ENCODE peak calls at places on chromosomes 6 and 20, in five cellular contexts. F is HCT116, K is cardiac muscle cell, E is H1, G is adrenal gland. V is an unnamed sample.
A peak's percentile ranks its signal among the peaks of the same experiment; 100 is the strongest.

GRCh38 chr20:11469795-11470495 is 447.7 kb upstream of the BTBD3 start:
- DNase-seq in F (no peak), K (peak; percentile 23), E (no peak), G (no peak), V (no peak)

GRCh38 chr6:1593958-1594314 is 15.8 kb upstream of the FOXC1 start:
- DNase-seq in F (no peak), K (no peak), E (no peak), G (no peak), V (no peak)

GRCh38 chr6:38281131-38281530 is 358.6 kb downstream of the BTBD9 start:
- DNase-seq in F (no peak), K (no peak), E (no peak), G (no peak), V (no peak)

GRCh38 chr6:142458857-142459256 is 157.1 kb downstream of the ADGRG6 start:
- DNase-seq in F (no peak), K (no peak), E (no peak), G (no peak), V (no peak)

GRCh38 chr20:32609993-32610896 is 25.1 kb upstream of the NOL4L start:
- DNase-seq in F (no peak), K (no peak), E (no peak), G (no peak), V (no peak)

GRCh38 chr6:28354688-28355554 is 5.2 kb downstream of the ZKSCAN3 start:
- DNase-seq in F (no peak), K (no peak), E (no peak), G (no peak), V (no peak)

GRCh38 chr6:41159415-41160082 is 3.4 kb downstream of the TREM2 start:
- DNase-seq in F (no peak), K (peak; percentile 52), E (peak; percentile 17), G (no peak), V (peak; percentile 7)

GRCh38 chr20:33490023-33490933 is at the start of gene CBFA2T2:
- DNase-seq in F (peak; percentile 28), K (peak; percentile 73), E (peak; percentile 76), G (peak; percentile 67), V (peak; percentile 18)

GRCh38 chr6:119226089-119226488 is 123.5 kb downstream of the MAN1A1 start:
- DNase-seq in F (no peak), K (no peak), E (no peak), G (no peak), V (no peak)

GRCh38 chr6:149031545-149032317 is 284.9 kb downstream of the UST start:
- DNase-seq in F (peak; percentile 27), K (peak; percentile 92), E (no peak), G (peak; percentile 86), V (peak; percentile 77)

GRCh38 chr6:117265425-117266266 is at the start of gene VGLL2:
- DNase-seq in F (no peak), K (peak; percentile 62), E (peak; percentile 79), G (peak; percentile 28), V (no peak)
- H3K4me3 ChIP-seq in F (no peak within 1 kb of the TSS), K (peak within 1 kb of the TSS; percentile 45), E (peak within 1 kb of the TSS; percentile 64), G (peak within 1 kb of the TSS; percentile 52), V (peak within 1 kb of the TSS; percentile 43)

GRCh38 chr6:11428895-11429294 is 108.7 kb upstream of the TMEM170B start:
- DNase-seq in F (no peak), K (peak; percentile 77), E (no peak), G (no peak), V (peak; percentile 47)
- H3K27ac ChIP-seq in F (no peak overlapping the region), K (no peak overlapping the region), E (no peak overlapping the region), G (no peak overlapping the region), V (no peak overlapping the region)

DNA sequence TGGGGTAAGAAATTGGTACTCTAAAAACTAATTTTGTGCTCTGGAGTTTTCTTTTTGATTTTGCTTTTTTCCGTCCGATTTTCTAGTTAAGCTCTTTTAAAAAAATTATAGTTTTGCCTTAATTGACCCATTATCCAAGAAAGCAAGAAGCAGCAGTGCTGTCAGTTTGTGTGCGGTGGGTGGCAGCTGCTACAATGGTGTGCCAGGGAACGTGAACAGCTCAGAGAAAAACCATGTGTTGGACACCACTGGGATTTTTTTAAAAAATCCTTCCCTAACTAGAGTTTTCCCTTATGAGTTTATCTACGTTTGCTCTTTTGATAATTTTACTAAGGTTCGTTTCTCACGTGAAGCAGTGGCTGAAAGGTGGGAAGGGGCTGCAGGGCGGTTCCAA is 8.0 kb downstream of the MAP3K5 start:
- DNase-seq in F (no peak), K (no peak), E (no peak), G (no peak), V (no peak)
- H3K4me3 ChIP-seq in F (no peak overlapping the region), K (no peak overlapping the region), E (no peak overlapping the region), G (peak overlapping the region; percentile 74), V (no peak overlapping the region)

GRCh38 chr20:21266191-21266536 is 37.0 kb upstream of the XRN2 start:
- DNase-seq in F (no peak), K (no peak), E (no peak), G (no peak), V (no peak)
- H3K27ac ChIP-seq in F (no peak overlapping the region), K (no peak overlapping the region), E (no peak overlapping the region), G (no peak overlapping the region), V (no peak overlapping the region)

DNA sequence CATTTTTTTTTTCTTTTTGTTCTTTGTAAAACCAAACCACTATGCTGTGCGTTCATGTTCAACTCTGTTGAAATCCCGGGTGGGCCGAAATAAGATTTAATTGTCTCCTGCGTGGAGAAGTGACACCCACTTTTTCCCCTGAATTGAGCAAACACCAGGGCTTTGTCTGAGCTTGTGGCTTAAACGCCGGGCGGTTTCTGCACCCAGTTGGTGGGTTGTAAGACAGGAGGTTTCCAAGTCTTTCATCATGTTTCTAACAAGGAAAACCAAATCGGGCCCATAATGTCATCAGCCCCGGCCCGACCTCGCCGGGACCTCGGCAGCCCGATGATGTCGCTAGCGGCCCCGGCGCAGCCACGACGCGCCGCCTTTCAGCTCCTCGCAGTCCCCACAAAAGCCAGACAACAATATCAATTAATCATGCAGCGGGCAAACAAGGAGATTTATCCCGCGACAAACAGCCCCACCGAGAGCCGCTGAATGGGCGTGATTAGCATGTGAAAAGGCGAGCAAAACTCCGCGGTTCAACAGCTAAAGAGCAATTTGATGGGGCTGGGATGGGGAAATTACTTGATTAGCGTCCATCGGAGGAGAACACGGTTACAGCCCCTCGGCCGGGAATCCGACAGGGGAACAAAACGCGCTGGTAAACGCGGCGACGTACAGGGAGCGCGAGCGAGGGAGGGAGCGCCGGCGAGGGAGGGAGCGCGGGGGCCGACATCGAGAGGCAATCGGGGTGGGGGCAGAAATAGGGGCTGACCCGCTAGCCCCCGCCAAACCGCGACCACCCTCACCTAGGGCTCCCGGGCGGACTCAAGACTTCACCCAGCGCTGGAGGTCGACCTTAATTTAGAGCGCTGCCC is 5.3 kb downstream of the LINC00237 start:
- DNase-seq in F (no peak), K (peak; percentile 24), E (peak; percentile 80), G (no peak), V (no peak)
- H3K4me3 ChIP-seq in F (no peak overlapping the region), K (peak overlapping the region; percentile 8), E (peak overlapping the region; percentile 44), G (peak overlapping the region; percentile 50), V (peak overlapping the region; percentile 40)

GRCh38 chr6:3260296-3260695 is 1.5 kb downstream of the PSMG4 start:
- DNase-seq in F (no peak), K (no peak), E (no peak), G (no peak), V (no peak)

GRCh38 chr6:3258201-3258600 is 546 bp upstream of the PSMG4 start:
- DNase-seq in F (no peak), K (no peak), E (no peak), G (no peak), V (no peak)

GRCh38 chr6:3260772-3261517 is 2.2 kb downstream of the PSMG4 start:
- DNase-seq in F (no peak), K (no peak), E (no peak), G (no peak), V (no peak)

GRCh38 chr6:3259491-3259958 is 778 bp downstream of the PSMG4 start:
- DNase-seq in F (no peak), K (peak; percentile 31), E (no peak), G (no peak), V (no peak)

DNA sequence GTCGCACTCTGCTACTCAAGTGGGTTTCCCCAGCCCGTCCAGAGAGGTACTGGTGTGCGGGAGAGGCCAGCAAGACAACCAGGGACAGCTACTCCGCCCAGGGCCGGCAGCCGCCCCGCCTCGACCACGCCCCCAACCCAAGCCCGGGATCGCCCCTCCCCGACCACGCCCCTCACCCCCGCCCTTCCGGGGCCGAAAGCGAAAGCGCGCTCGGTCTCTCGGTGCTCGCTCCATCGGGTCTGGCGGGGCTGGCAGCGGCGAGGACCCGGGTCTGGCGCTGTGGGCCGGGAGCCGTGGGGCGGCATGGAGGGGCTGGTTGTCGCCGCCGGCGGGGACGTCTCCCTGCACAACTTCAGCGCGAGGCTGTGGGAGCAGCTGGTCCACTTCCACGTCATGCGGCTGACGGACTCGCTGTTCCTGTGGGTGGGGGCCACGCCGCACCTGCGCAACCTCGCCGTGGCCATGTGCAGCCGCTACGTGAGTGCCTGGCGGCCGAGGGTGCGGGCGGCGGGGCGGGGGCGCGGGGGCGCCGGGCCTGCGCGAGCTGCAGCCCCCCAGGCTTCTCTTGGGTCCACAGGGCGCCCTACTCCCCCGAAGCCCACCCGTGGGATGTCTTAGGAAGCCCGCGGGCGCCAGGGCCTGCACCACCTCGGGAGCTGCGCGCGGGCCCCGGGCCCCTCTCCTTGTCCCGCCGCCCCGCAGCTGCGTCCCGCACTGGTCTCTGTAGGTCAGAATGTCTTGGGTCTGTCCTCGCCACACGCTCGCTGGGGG is at the start of gene PSMG4:
- DNase-seq in F (peak; percentile 75), K (peak; percentile 92), E (peak; percentile 99), G (peak; percentile 97), V (peak; percentile 65)
- H3K27ac ChIP-seq in F (peak within 1 kb of the TSS; percentile 76), K (peak within 1 kb of the TSS; percentile 6), E (no peak within 1 kb of the TSS), G (peak within 1 kb of the TSS; percentile 69), V (peak within 1 kb of the TSS; percentile 47)

DNA sequence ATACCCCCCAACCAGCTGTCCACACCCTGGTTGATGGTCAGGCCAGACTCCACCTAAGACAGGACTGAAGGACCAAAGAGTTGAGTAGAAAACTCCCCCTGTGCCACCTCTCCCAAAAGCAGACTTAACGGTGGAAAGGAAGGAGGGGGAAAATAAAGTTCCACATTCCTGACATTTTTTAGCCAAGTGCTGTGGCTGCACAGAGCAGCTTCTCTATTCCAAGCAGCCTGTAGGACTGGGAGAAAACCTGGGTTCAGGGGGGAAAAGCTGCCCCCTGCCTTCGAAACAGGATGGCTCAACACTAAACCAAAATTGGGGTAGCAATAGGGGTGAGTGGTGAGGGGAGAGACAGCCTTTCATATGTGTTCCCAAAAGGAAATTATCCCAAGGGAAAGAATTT is 3.6 kb downstream of the TRAM2 start:
- DNase-seq in F (no peak), K (peak; percentile 57), E (no peak), G (no peak), V (no peak)
- H3K4me3 ChIP-seq in F (no peak overlapping the region), K (no peak overlapping the region), E (no peak overlapping the region), G (no peak overlapping the region), V (peak overlapping the region; percentile 94)

DNA sequence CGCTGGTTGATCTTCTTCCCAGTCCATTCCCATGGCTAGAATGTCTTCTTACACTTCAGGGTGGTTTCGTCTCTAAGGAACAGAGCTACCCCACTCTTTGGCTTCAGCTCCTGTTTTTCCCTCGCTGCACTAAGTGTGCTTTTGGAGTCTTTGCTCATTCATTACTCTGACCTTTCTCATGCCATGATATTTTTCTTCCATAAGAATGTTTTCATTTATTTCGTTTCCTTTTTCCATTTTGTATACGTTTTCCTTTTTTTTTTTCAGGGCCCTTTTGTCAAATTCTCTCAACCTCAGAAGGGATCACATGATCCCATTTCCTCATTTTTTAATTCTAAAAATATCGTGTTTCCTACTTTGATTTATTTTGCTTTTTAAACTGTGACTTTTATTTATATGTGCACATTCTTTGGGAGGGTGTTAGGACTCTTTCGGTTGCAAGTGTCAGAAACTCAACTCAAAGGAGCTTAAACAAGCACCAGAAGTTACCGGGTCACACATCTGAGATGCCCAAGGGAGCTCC is 40.5 kb downstream of the GCNT2 start:
- DNase-seq in F (no peak), K (no peak), E (no peak), G (no peak), V (no peak)
- H3K27ac ChIP-seq in F (no peak overlapping the region), K (no peak overlapping the region), E (no peak overlapping the region), G (no peak overlapping the region), V (no peak overlapping the region)

V was measured in AG04450.